ENCODE peak calls at places on chromosomes 16 and 17, in nine cellular contexts. B, H, X, Y, S, K, M, E and Z are unnamed samples.

GRCh38 chr16:22402191-22402590 is 27.8 kb upstream of the CDR2 start:
- DNase-seq in Y (no peak), H (no peak), M (no peak), X (no peak), B (no peak), E (peak), S (no peak), K (no peak), Z (no peak)

GRCh38 chr16:80570106-80570478 is 29.3 kb downstream of the DYNLRB2 start:
- DNase-seq in B (no peak), X (no peak), H (peak), E (peak), S (peak), M (peak), K (no peak), Y (peak), Z (no peak)

GRCh38 chr17:59347975-59348391 is 16.5 kb downstream of the YPEL2 start:
- DNase-seq in K (no peak), H (no peak), X (no peak), E (peak), B (no peak), S (no peak), M (no peak), Y (no peak), Z (no peak)

GRCh38 chr16:85129846-85130706 is 17.8 kb upstream of the CIBAR2 start:
- DNase-seq in M (peak), Y (peak), B (no peak), S (peak), X (no peak), E (peak), H (peak), K (no peak), Z (no peak)

GRCh38 chr17:48841395-48841831 is 10.6 kb downstream of the CALCOCO2 start:
- DNase-seq in S (peak), H (peak), Y (peak), B (no peak), X (no peak), K (peak), E (peak), M (peak), Z (no peak)

GRCh38 chr16:7182510-7183109 is 150.0 kb upstream of the RBFOX1 start:
- DNase-seq in H (no peak), E (no peak), K (no peak), Y (no peak), X (no peak), B (no peak), M (no peak), S (no peak), Z (no peak)

GRCh38 chr16:57530531-57531252 is 5.7 kb downstream of the CCDC102A start:
- DNase-seq in X (no peak), Y (no peak), S (no peak), E (no peak), K (peak), M (no peak), B (no peak), H (no peak), Z (peak)

GRCh38 chr16:35193956-35194355 is 1734.5 kb downstream of the TP53TG3F start:
- DNase-seq in H (no peak), E (no peak), X (no peak), K (no peak), S (no peak), Y (no peak), B (no peak), M (no peak), Z (no peak)

GRCh38 chr16:7057458-7057857 is 275.2 kb upstream of the RBFOX1 start:
- DNase-seq in X (no peak), Y (no peak), M (no peak), H (no peak), S (no peak), K (no peak), E (no peak), B (no peak), Z (no peak)

GRCh38 chr17:38504216-38504615 is 76.0 kb downstream of the ARHGAP23 start:
- DNase-seq in M (no peak), E (no peak), Y (no peak), K (no peak), B (no peak), X (no peak), H (no peak), S (no peak), Z (no peak)

DNA sequence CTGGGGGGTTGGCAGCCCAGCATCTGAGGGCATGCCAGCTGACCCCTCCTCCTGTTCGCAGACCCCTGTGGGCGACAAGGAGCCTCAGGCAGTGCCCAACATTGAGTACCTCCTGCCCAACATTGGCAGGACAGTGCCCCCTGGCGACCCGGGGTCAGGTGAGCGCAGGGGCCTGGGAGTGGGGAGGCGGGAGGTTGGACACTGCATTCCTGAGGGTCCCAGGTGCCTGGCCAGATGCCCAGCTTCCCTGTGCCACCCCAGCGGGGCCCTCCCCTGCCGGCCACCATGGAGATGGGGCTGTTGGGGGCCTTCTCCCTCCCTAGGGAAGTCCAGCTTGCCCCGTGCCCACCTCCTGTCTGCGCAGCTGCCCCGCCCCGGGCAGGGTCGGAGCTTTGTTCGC is 70.1 kb downstream of the ARHGAP23 start:
- DNase-seq in M (no peak), S (no peak), B (no peak), H (no peak), X (no peak), K (no peak), E (no peak), Y (no peak), Z (no peak)
- TF ChIP-seq CTCF in M (no peak), S (no peak), B (no peak), H (peak), X (no peak), K (no peak), E (no peak), Y (no peak), Z (no peak)

GRCh38 chr17:42009170-42009569 is 8.1 kb downstream of the DNAJC7 start:
- DNase-seq in H (no peak), B (no peak), Y (no peak), K (no peak), E (no peak), S (no peak), M (no peak), X (no peak), Z (no peak)
- TF ChIP-seq CTCF in H (peak), B (no peak), Y (peak), K (no peak), E (no peak), S (peak), M (no peak), X (no peak), Z (no peak)

GRCh38 chr17:44623070-44623725 is 33.1 kb upstream of the MEIOC start:
- DNase-seq in Y (no peak), H (peak), X (no peak), M (peak), K (no peak), S (no peak), B (no peak), E (no peak), Z (no peak)
- TF ChIP-seq CTCF in Y (no peak), H (no peak), X (no peak), M (no peak), K (no peak), S (no peak), B (no peak), E (no peak), Z (no peak)

GRCh38 chr17:61393550-61393903 is 6.1 kb upstream of the TBX2 start:
- DNase-seq in E (peak), M (no peak), X (no peak), K (no peak), Y (no peak), H (no peak), S (no peak), B (peak), Z (no peak)
- TF ChIP-seq CTCF in E (peak), M (peak), X (no peak), K (peak), Y (peak), H (peak), S (peak), B (no peak), Z (no peak)